ENCODE peak calls at places on chromosomes 5 and 9, in ten cellular contexts. One of them, this sample, is unnamed. For H3K4me1, the result is how much of the 10 kb centered on the place peaks cover.

GRCh38 chr5:139774980-139775654 is 20.5 kb upstream of the PSD2 start:
- DNase-seq in lung: peak
- DNase-seq in thyroid gland: peak
- DNase-seq in fibroblast of lung: peak
- DNase-seq in body of pancreas: peak
- DNase-seq in ascending aorta: peak
- DNase-seq in HCT116: no peak
- DNase-seq in tibial artery: peak
- DNase-seq in heart left ventricle: peak
- DNase-seq in A549: peak
- DNase-seq in this sample: peak

GRCh38 chr9:99235874-99236627 is 14.0 kb downstream of the SEC61B start:
- DNase-seq in HCT116: no peak
- DNase-seq in heart left ventricle: no peak
- DNase-seq in ascending aorta: no peak
- DNase-seq in lung: no peak
- DNase-seq in thyroid gland: no peak
- DNase-seq in fibroblast of lung: no peak
- DNase-seq in body of pancreas: no peak
- DNase-seq in A549: no peak
- DNase-seq in tibial artery: no peak
- DNase-seq in this sample: peak

GRCh38 chr9:93207326-93207814 is 23.4 kb downstream of the WNK2 start:
- DNase-seq in ascending aorta: peak
- DNase-seq in A549: no peak
- DNase-seq in fibroblast of lung: peak
- DNase-seq in body of pancreas: peak
- DNase-seq in HCT116: no peak
- DNase-seq in heart left ventricle: peak
- DNase-seq in tibial artery: peak
- DNase-seq in thyroid gland: peak
- DNase-seq in lung: no peak
- DNase-seq in this sample: no peak

GRCh38 chr5:171907731-171908343 is 98.6 kb downstream of the FBXW11 start:
- DNase-seq in thyroid gland: peak
- DNase-seq in body of pancreas: peak
- DNase-seq in A549: peak
- DNase-seq in ascending aorta: no peak
- DNase-seq in lung: peak
- DNase-seq in heart left ventricle: peak
- DNase-seq in HCT116: peak
- DNase-seq in fibroblast of lung: peak
- DNase-seq in tibial artery: no peak
- DNase-seq in this sample: no peak

GRCh38 chr9:137547687-137548543 is 2.3 kb downstream of the PNPLA7 start:
- DNase-seq in body of pancreas: no peak
- DNase-seq in A549: no peak
- DNase-seq in fibroblast of lung: no peak
- DNase-seq in heart left ventricle: no peak
- DNase-seq in HCT116: no peak
- DNase-seq in lung: no peak
- DNase-seq in thyroid gland: peak
- DNase-seq in tibial artery: peak
- DNase-seq in ascending aorta: peak
- DNase-seq in this sample: no peak

GRCh38 chr5:94754824-94755223 is 136.4 kb downstream of the SLF1 start:
- DNase-seq in body of pancreas: no peak
- DNase-seq in HCT116: no peak
- DNase-seq in heart left ventricle: no peak
- DNase-seq in tibial artery: no peak
- DNase-seq in ascending aorta: no peak
- DNase-seq in thyroid gland: no peak
- DNase-seq in lung: no peak
- DNase-seq in fibroblast of lung: no peak
- DNase-seq in A549: no peak
- DNase-seq in this sample: no peak

GRCh38 chr9:135926402-135927194 is 19.3 kb upstream of the CAMSAP1 start:
- DNase-seq in A549: peak
- DNase-seq in thyroid gland: no peak
- DNase-seq in heart left ventricle: peak
- DNase-seq in lung: peak
- DNase-seq in tibial artery: peak
- DNase-seq in ascending aorta: no peak
- DNase-seq in body of pancreas: peak
- DNase-seq in fibroblast of lung: peak
- DNase-seq in HCT116: peak
- DNase-seq in this sample: no peak

GRCh38 chr5:69528015-69528414 is 32.0 kb upstream of the GTF2H2C start:
- DNase-seq in thyroid gland: peak
- DNase-seq in body of pancreas: no peak
- DNase-seq in HCT116: peak
- DNase-seq in tibial artery: no peak
- DNase-seq in lung: no peak
- DNase-seq in ascending aorta: no peak
- DNase-seq in A549: no peak
- DNase-seq in fibroblast of lung: no peak
- DNase-seq in heart left ventricle: no peak
- DNase-seq in this sample: no peak

GRCh38 chr9:111298831-111299603 is 31.0 kb downstream of the OR2K2 start:
- DNase-seq in thyroid gland: peak
- DNase-seq in lung: no peak
- DNase-seq in body of pancreas: peak
- DNase-seq in HCT116: peak
- DNase-seq in fibroblast of lung: peak
- DNase-seq in ascending aorta: peak
- DNase-seq in heart left ventricle: peak
- DNase-seq in A549: peak
- DNase-seq in tibial artery: peak
- DNase-seq in this sample: peak

GRCh38 chr5:99104538-99105132 is 175.8 kb upstream of the CHD1 start:
- DNase-seq in HCT116: peak
- DNase-seq in thyroid gland: no peak
- DNase-seq in ascending aorta: no peak
- DNase-seq in tibial artery: no peak
- DNase-seq in body of pancreas: no peak
- DNase-seq in lung: no peak
- DNase-seq in heart left ventricle: no peak
- DNase-seq in A549: peak
- DNase-seq in fibroblast of lung: peak
- DNase-seq in this sample: no peak

GRCh38 chr9:10265102-10265708 is 347.6 kb downstream of the PTPRD start:
- DNase-seq in body of pancreas: no peak
- DNase-seq in A549: no peak
- DNase-seq in thyroid gland: no peak
- DNase-seq in HCT116: no peak
- DNase-seq in tibial artery: no peak
- DNase-seq in ascending aorta: no peak
- DNase-seq in lung: no peak
- DNase-seq in heart left ventricle: no peak
- DNase-seq in fibroblast of lung: peak
- DNase-seq in this sample: no peak

GRCh38 chr5:139076117-139076516 is 122.1 kb downstream of the SIL1 start:
- DNase-seq in ascending aorta: no peak
- DNase-seq in tibial artery: no peak
- DNase-seq in A549: no peak
- DNase-seq in thyroid gland: no peak
- DNase-seq in body of pancreas: no peak
- DNase-seq in heart left ventricle: no peak
- DNase-seq in HCT116: no peak
- DNase-seq in fibroblast of lung: no peak
- DNase-seq in lung: no peak
- DNase-seq in this sample: no peak

GRCh38 chr9:124834586-124834985 is 18.7 kb upstream of the WDR38 start:
- DNase-seq in thyroid gland: peak
- DNase-seq in tibial artery: no peak
- DNase-seq in A549: peak
- DNase-seq in HCT116: peak
- DNase-seq in ascending aorta: no peak
- DNase-seq in fibroblast of lung: peak
- DNase-seq in body of pancreas: no peak
- DNase-seq in heart left ventricle: no peak
- DNase-seq in lung: no peak
- DNase-seq in this sample: peak

GRCh38 chr9:69496803-69497450 is 171.9 kb downstream of the ENTREP1 start:
- DNase-seq in heart left ventricle: no peak
- DNase-seq in lung: no peak
- DNase-seq in body of pancreas: no peak
- DNase-seq in ascending aorta: no peak
- DNase-seq in A549: no peak
- DNase-seq in fibroblast of lung: no peak
- DNase-seq in HCT116: no peak
- DNase-seq in tibial artery: no peak
- DNase-seq in thyroid gland: no peak
- DNase-seq in this sample: no peak

GRCh38 chr9:33840381-33840780 is 23.4 kb downstream of the UBE2R2 start:
- DNase-seq in HCT116: no peak
- DNase-seq in A549: no peak
- DNase-seq in tibial artery: no peak
- DNase-seq in heart left ventricle: no peak
- DNase-seq in fibroblast of lung: peak
- DNase-seq in ascending aorta: no peak
- DNase-seq in body of pancreas: no peak
- DNase-seq in thyroid gland: no peak
- DNase-seq in lung: no peak
- DNase-seq in this sample: no peak

DNA sequence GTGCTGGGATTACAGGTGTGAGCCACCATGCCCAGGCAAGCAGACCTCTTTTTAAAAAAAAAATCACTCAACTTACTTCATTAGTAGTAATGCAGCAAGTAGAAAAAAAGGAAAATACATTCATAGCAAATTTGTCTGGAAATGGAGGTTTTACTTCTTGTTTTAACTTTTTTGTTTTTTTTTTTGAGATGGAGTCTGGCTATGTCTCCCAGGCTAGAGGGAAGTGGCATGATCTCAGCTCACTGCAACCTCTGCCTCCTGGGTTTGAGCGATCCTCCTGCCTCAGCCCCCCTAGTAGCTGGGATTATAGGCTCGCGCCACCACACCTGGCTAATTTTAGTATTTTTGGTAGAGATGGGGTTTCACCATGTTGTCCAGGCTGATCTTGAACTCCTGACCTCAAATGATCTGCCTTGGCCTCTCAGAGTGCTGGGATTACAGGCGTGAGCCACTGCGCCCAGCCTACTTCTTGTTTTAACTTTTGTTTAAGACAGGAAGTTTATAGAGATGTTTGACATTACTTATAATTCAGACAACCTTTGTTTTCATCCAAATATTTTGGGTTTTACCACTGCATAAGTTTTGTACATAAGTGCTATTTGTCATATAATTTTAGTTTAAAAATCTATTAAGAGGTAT is 26.5 kb downstream of the UBE2R2 start:
- DNase-seq in fibroblast of lung: no peak
- DNase-seq in body of pancreas: no peak
- DNase-seq in tibial artery: no peak
- DNase-seq in heart left ventricle: no peak
- DNase-seq in A549: no peak
- DNase-seq in lung: no peak
- DNase-seq in thyroid gland: no peak
- DNase-seq in ascending aorta: no peak
- DNase-seq in HCT116: no peak
- DNase-seq in this sample: no peak
- H3K4me1 ChIP-seq in fibroblast of lung: under half
- H3K4me1 ChIP-seq in body of pancreas: half or more
- H3K4me1 ChIP-seq in tibial artery: half or more
- H3K4me1 ChIP-seq in heart left ventricle: under half
- H3K4me1 ChIP-seq in A549: under half
- H3K4me1 ChIP-seq in lung: under half
- H3K4me1 ChIP-seq in thyroid gland: under half
- H3K4me1 ChIP-seq in ascending aorta: under half
- H3K4me1 ChIP-seq in HCT116: under half
- H3K4me1 ChIP-seq in this sample: under half

DNA sequence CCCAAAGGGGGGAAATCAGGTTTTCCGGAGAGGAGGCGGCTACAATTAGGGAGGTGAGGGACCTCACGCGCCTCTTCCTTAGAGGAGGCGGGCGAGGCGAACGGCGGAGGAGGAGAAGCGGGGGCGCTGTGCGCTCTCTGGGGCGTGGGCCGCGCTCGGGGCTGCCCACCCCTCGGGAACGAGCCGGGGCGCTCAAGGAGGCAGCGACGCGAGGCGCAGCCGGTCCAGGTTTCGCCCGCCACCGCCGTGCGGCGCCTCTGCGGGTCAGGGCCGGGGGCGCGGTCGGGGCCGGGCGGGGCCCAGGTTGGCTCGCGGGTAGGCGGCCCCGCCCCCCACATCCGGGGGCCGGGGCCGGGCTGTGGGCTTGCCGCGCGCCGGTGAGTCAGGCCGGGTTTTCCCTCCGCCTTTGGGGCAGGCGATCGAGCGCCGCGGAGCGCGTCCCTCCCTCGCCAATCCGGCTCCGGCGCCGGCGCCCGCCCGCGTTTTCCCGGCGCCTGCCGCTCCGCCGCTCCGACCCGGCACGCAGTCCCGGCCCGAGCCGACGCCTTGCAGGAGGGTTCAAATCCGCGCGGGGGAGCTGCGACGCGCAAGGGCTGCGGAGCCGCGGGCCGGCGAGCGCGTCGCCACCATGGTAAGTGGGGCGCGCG is at the start of gene N4BP3:
- DNase-seq in tibial artery: no peak
- DNase-seq in fibroblast of lung: peak
- DNase-seq in ascending aorta: no peak
- DNase-seq in HCT116: peak
- DNase-seq in A549: peak
- DNase-seq in lung: peak
- DNase-seq in heart left ventricle: peak
- DNase-seq in thyroid gland: peak
- DNase-seq in body of pancreas: peak
- DNase-seq in this sample: peak
- H3K27ac ChIP-seq in tibial artery: no peak
- H3K27ac ChIP-seq in fibroblast of lung: no peak
- H3K27ac ChIP-seq in ascending aorta: no peak
- H3K27ac ChIP-seq in HCT116: peak
- H3K27ac ChIP-seq in A549: peak
- H3K27ac ChIP-seq in lung: peak
- H3K27ac ChIP-seq in heart left ventricle: peak
- H3K27ac ChIP-seq in thyroid gland: no peak
- H3K27ac ChIP-seq in body of pancreas: no peak
- H3K27ac ChIP-seq in this sample: peak

GRCh38 chr5:128081111-128081865 is 2.3 kb upstream of the SLC12A2 start:
- DNase-seq in fibroblast of lung: peak
- DNase-seq in thyroid gland: no peak
- DNase-seq in A549: peak
- DNase-seq in lung: no peak
- DNase-seq in tibial artery: no peak
- DNase-seq in HCT116: peak
- DNase-seq in ascending aorta: no peak
- DNase-seq in body of pancreas: no peak
- DNase-seq in heart left ventricle: no peak
- DNase-seq in this sample: no peak
- TF ChIP-seq CTCF in fibroblast of lung: no peak
- TF ChIP-seq CTCF in thyroid gland: peak
- TF ChIP-seq CTCF in A549: no peak
- TF ChIP-seq CTCF in lung: no peak
- TF ChIP-seq CTCF in tibial artery: peak
- TF ChIP-seq CTCF in HCT116: peak
- TF ChIP-seq CTCF in ascending aorta: peak
- TF ChIP-seq CTCF in body of pancreas: no peak
- TF ChIP-seq CTCF in heart left ventricle: no peak
- TF ChIP-seq CTCF in this sample: peak

DNA sequence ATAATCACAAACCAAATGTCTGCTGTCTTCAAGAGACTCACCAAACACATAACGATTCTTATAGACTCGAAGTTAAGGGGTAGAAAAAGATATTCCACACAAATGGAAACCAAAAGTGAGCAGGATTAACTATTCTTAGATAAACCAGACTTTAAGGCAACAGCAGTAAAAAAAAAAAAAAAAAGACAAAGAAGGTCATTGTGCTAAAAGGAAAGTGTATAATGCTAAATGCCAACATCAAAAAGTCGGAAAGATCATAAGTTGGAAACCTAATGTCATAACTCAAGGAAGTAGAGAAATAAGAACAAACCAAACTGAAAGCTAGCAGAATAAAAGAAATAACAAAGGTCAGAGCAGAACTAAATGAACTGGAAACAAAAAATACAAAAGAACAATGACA is 714.6 kb downstream of the SEMA5A start:
- DNase-seq in ascending aorta: no peak
- DNase-seq in tibial artery: no peak
- DNase-seq in thyroid gland: no peak
- DNase-seq in A549: no peak
- DNase-seq in fibroblast of lung: peak
- DNase-seq in HCT116: no peak
- DNase-seq in heart left ventricle: no peak
- DNase-seq in body of pancreas: no peak
- DNase-seq in lung: no peak
- DNase-seq in this sample: no peak
- H3K4me1 ChIP-seq in ascending aorta: under half
- H3K4me1 ChIP-seq in tibial artery: under half
- H3K4me1 ChIP-seq in thyroid gland: under half
- H3K4me1 ChIP-seq in A549: under half
- H3K4me1 ChIP-seq in fibroblast of lung: under half
- H3K4me1 ChIP-seq in HCT116: under half
- H3K4me1 ChIP-seq in heart left ventricle: under half
- H3K4me1 ChIP-seq in body of pancreas: under half
- H3K4me1 ChIP-seq in lung: under half
- H3K4me1 ChIP-seq in this sample: under half

This sample was measured in Peyer's patch.